ENCODE peak calls at places on chromosomes 7 and 10, in five cellular contexts. K is activated CD8-positive, alpha-beta memory T cell treated with anti-CD3 and anti-CD28 coated beads for 4 hours; T is activated CD4-positive, CD25-positive, alpha-beta regulatory T cell; H is uterus; U is hepatocyte. O is an unnamed sample.
A peak's percentile ranks its signal among the peaks of the same experiment; 100 is the strongest.

GRCh38 chr10:97445722-97446639 is at the start of the genes EXOSC1 and ZDHHC16:
- DNase-seq in U (peak; percentile 97), H (peak; percentile 91), K (peak; percentile 88), T (peak; percentile 72), O (peak; percentile 93)

GRCh38 chr10:30784896-30785605 is 155.5 kb upstream of the LYZL2 start:
- DNase-seq in K (peak; percentile 3), H (peak; percentile 75), U (peak; percentile 83), T (no peak), O (peak; percentile 77)

GRCh38 chr7:70498633-70499032 is 633.3 kb upstream of the GALNT17 start:
- DNase-seq in U (no peak), H (no peak), T (no peak), K (no peak), O (no peak)

GRCh38 chr7:101058355-101058754 is 26.9 kb upstream of the TRIM56 start:
- DNase-seq in U (peak; percentile 74), T (no peak), H (peak; percentile 39), K (no peak), O (no peak)

GRCh38 chr10:80685355-80685754 is 147.7 kb downstream of the SH2D4B start:
- DNase-seq in H (no peak), U (peak; percentile 28), K (no peak), T (no peak), O (no peak)

GRCh38 chr7:69803699-69804516 is 205.6 kb downstream of the AUTS2 start:
- DNase-seq in T (no peak), H (no peak), K (no peak), U (no peak), O (no peak)

GRCh38 chr7:4052126-4052525 is 630.0 kb upstream of the FOXK1 start:
- DNase-seq in T (no peak), H (no peak), K (no peak), U (no peak), O (no peak)

GRCh38 chr7:33649476-33650441 is 255.6 kb upstream of the BMPER start:
- DNase-seq in U (no peak), T (no peak), H (no peak), K (no peak), O (no peak)

GRCh38 chr10:74799840-74800239 is 26.6 kb upstream of the KAT6B start:
- DNase-seq in H (no peak), U (no peak), T (no peak), K (no peak), O (no peak)

GRCh38 chr10:85936180-85936579 is 430.4 kb downstream of the GRID1 start:
- DNase-seq in U (no peak), K (no peak), T (no peak), H (no peak), O (no peak)

GRCh38 chr7:91005024-91005423 is 259.2 kb upstream of the FZD1 start:
- DNase-seq in K (no peak), H (no peak), U (no peak), T (no peak), O (no peak)

O was measured in caudate nucleus.